ENCODE peak calls at places on chromosomes 6 and 20, in six cellular contexts. T is endothelial cell; A is neural crest cell; N is substantia nigra; H is activated CD4-positive, alpha-beta T cell treated with anti-CD3 and anti-CD28 coated beads, Interleukin-2, amount 10 ng/mL, durations not matched to agents 7 days and 5 days; P is hypothalamus. G is an unnamed sample.

GRCh38 chr6:111456208-111456607 is 26.8 kb downstream of the REV3L start:
- DNase-seq in T (no peak), N (no peak), H (no peak), A (no peak), P (no peak), G (no peak)

GRCh38 chr6:18390476-18390875 is 3.3 kb downstream of the RNF144B start:
- DNase-seq in P (no peak), A (no peak), H (no peak), N (no peak), T (no peak), G (no peak)

GRCh38 chr6:43736844-43737243 is 33.2 kb upstream of the VEGFA start:
- DNase-seq in H (no peak), P (no peak), A (no peak), N (no peak), T (no peak), G (no peak)

GRCh38 chr6:113909224-113909856 is 52.2 kb downstream of the MARCKS start:
- DNase-seq in P (no peak), N (no peak), H (peak), T (peak), A (peak), G (no peak)

GRCh38 chr6:14706378-14706929 is 539.4 kb upstream of the JARID2 start:
- DNase-seq in H (no peak), T (no peak), P (peak), A (no peak), N (peak), G (no peak)

GRCh38 chr20:17525650-17526049 is 5.5 kb downstream of the BFSP1 start:
- DNase-seq in N (no peak), P (peak), A (no peak), T (no peak), H (peak), G (no peak)

GRCh38 chr6:75563032-75563431 is 38.6 kb upstream of the SENP6 start:
- DNase-seq in P (no peak), N (no peak), A (no peak), H (peak), T (no peak), G (no peak)

GRCh38 chr20:3889489-3890409 is 562 bp downstream of the PANK2 start:
- DNase-seq in P (no peak), N (no peak), H (peak), A (peak), T (peak), G (peak)

GRCh38 chr6:39327516-39327915 is 5.0 kb upstream of the KCNK16 start:
- DNase-seq in H (no peak), T (no peak), N (no peak), P (no peak), A (no peak), G (no peak)

GRCh38 chr6:137816133-137816579 is 50.9 kb upstream of the TNFAIP3 start:
- DNase-seq in T (no peak), N (no peak), H (no peak), A (no peak), P (no peak), G (no peak)

G was measured in mucosa of gallbladder.